ENCODE peak calls at places on chromosomes 3 and 15, in seven cellular contexts. One of them, this sample, is unnamed.

GRCh38 chr15:80588801-80589200 is 106.3 kb upstream of the ABHD17C start:
- DNase-seq in COR-L47: no peak
- DNase-seq in activated naive CD8-positive, alpha-beta T cell treated with anti-CD3 and anti-CD28 coated beads for 36 hours: no peak
- DNase-seq in fibroblast of lung: peak
- DNase-seq in astrocyte of the spinal cord: peak
- DNase-seq in DMS153: no peak
- DNase-seq in HS-5: peak
- DNase-seq in this sample: no peak

GRCh38 chr3:189914799-189915198 is 205.9 kb downstream of the P3H2 start:
- DNase-seq in astrocyte of the spinal cord: peak
- DNase-seq in COR-L47: no peak
- DNase-seq in activated naive CD8-positive, alpha-beta T cell treated with anti-CD3 and anti-CD28 coated beads for 36 hours: no peak
- DNase-seq in DMS153: no peak
- DNase-seq in HS-5: peak
- DNase-seq in fibroblast of lung: peak
- DNase-seq in this sample: no peak

GRCh38 chr3:127799476-127800222 is 22.7 kb downstream of the MGLL start:
- DNase-seq in HS-5: peak
- DNase-seq in fibroblast of lung: peak
- DNase-seq in COR-L47: no peak
- DNase-seq in astrocyte of the spinal cord: peak
- DNase-seq in DMS153: no peak
- DNase-seq in activated naive CD8-positive, alpha-beta T cell treated with anti-CD3 and anti-CD28 coated beads for 36 hours: no peak
- DNase-seq in this sample: no peak

GRCh38 chr3:66823010-66823399 is 175.1 kb upstream of the KBTBD8 start:
- DNase-seq in astrocyte of the spinal cord: no peak
- DNase-seq in COR-L47: no peak
- DNase-seq in HS-5: no peak
- DNase-seq in activated naive CD8-positive, alpha-beta T cell treated with anti-CD3 and anti-CD28 coated beads for 36 hours: no peak
- DNase-seq in fibroblast of lung: peak
- DNase-seq in DMS153: no peak
- DNase-seq in this sample: no peak

GRCh38 chr3:100164730-100165129 is 50.4 kb upstream of the FILIP1L start:
- DNase-seq in fibroblast of lung: no peak
- DNase-seq in activated naive CD8-positive, alpha-beta T cell treated with anti-CD3 and anti-CD28 coated beads for 36 hours: no peak
- DNase-seq in astrocyte of the spinal cord: no peak
- DNase-seq in DMS153: no peak
- DNase-seq in HS-5: no peak
- DNase-seq in COR-L47: no peak
- DNase-seq in this sample: no peak

GRCh38 chr15:67833504-67834248 is 6.2 kb downstream of the RNU6-1 start:
- DNase-seq in astrocyte of the spinal cord: peak
- DNase-seq in COR-L47: peak
- DNase-seq in activated naive CD8-positive, alpha-beta T cell treated with anti-CD3 and anti-CD28 coated beads for 36 hours: no peak
- DNase-seq in HS-5: no peak
- DNase-seq in DMS153: no peak
- DNase-seq in fibroblast of lung: no peak
- DNase-seq in this sample: no peak

GRCh38 chr15:60297047-60297446 is 100.7 kb downstream of the ANXA2 start:
- DNase-seq in HS-5: no peak
- DNase-seq in activated naive CD8-positive, alpha-beta T cell treated with anti-CD3 and anti-CD28 coated beads for 36 hours: no peak
- DNase-seq in astrocyte of the spinal cord: no peak
- DNase-seq in fibroblast of lung: no peak
- DNase-seq in DMS153: no peak
- DNase-seq in COR-L47: no peak
- DNase-seq in this sample: no peak

GRCh38 chr15:62362608-62363007 is 197.5 kb upstream of the C2CD4B start:
- DNase-seq in astrocyte of the spinal cord: no peak
- DNase-seq in fibroblast of lung: peak
- DNase-seq in HS-5: peak
- DNase-seq in COR-L47: no peak
- DNase-seq in activated naive CD8-positive, alpha-beta T cell treated with anti-CD3 and anti-CD28 coated beads for 36 hours: no peak
- DNase-seq in DMS153: no peak
- DNase-seq in this sample: no peak

GRCh38 chr3:56919797-56920195 is 118.0 kb upstream of the ARHGEF3 start:
- DNase-seq in HS-5: no peak
- DNase-seq in fibroblast of lung: no peak
- DNase-seq in DMS153: no peak
- DNase-seq in astrocyte of the spinal cord: no peak
- DNase-seq in COR-L47: no peak
- DNase-seq in activated naive CD8-positive, alpha-beta T cell treated with anti-CD3 and anti-CD28 coated beads for 36 hours: no peak
- DNase-seq in this sample: no peak

GRCh38 chr3:102053375-102053989 is 204.2 kb downstream of the NFKBIZ start:
- DNase-seq in COR-L47: no peak
- DNase-seq in fibroblast of lung: peak
- DNase-seq in astrocyte of the spinal cord: peak
- DNase-seq in activated naive CD8-positive, alpha-beta T cell treated with anti-CD3 and anti-CD28 coated beads for 36 hours: peak
- DNase-seq in DMS153: no peak
- DNase-seq in HS-5: peak
- DNase-seq in this sample: no peak

GRCh38 chr3:4472766-4473165 is 5.7 kb upstream of the SUMF1 start:
- DNase-seq in HS-5: no peak
- DNase-seq in COR-L47: no peak
- DNase-seq in astrocyte of the spinal cord: no peak
- DNase-seq in fibroblast of lung: no peak
- DNase-seq in activated naive CD8-positive, alpha-beta T cell treated with anti-CD3 and anti-CD28 coated beads for 36 hours: no peak
- DNase-seq in DMS153: no peak
- DNase-seq in this sample: no peak

GRCh38 chr15:64354683-64355558 is 1.1 kb downstream of the CSNK1G1 start:
- DNase-seq in HS-5: no peak
- DNase-seq in astrocyte of the spinal cord: no peak
- DNase-seq in activated naive CD8-positive, alpha-beta T cell treated with anti-CD3 and anti-CD28 coated beads for 36 hours: no peak
- DNase-seq in fibroblast of lung: no peak
- DNase-seq in DMS153: no peak
- DNase-seq in COR-L47: no peak
- DNase-seq in this sample: no peak

GRCh38 chr3:110343376-110343775 is 728.2 kb upstream of the NECTIN3 start:
- DNase-seq in COR-L47: no peak
- DNase-seq in DMS153: no peak
- DNase-seq in fibroblast of lung: no peak
- DNase-seq in HS-5: no peak
- DNase-seq in activated naive CD8-positive, alpha-beta T cell treated with anti-CD3 and anti-CD28 coated beads for 36 hours: no peak
- DNase-seq in astrocyte of the spinal cord: peak
- DNase-seq in this sample: no peak

GRCh38 chr3:24485511-24485910 is 9.1 kb downstream of the THRB start:
- DNase-seq in COR-L47: no peak
- DNase-seq in DMS153: no peak
- DNase-seq in fibroblast of lung: peak
- DNase-seq in activated naive CD8-positive, alpha-beta T cell treated with anti-CD3 and anti-CD28 coated beads for 36 hours: no peak
- DNase-seq in astrocyte of the spinal cord: no peak
- DNase-seq in HS-5: no peak
- DNase-seq in this sample: no peak

GRCh38 chr3:45546636-45547201 is 47.8 kb upstream of the LIMD1 start:
- DNase-seq in fibroblast of lung: no peak
- DNase-seq in DMS153: no peak
- DNase-seq in HS-5: no peak
- DNase-seq in COR-L47: no peak
- DNase-seq in activated naive CD8-positive, alpha-beta T cell treated with anti-CD3 and anti-CD28 coated beads for 36 hours: peak
- DNase-seq in astrocyte of the spinal cord: no peak
- DNase-seq in this sample: no peak

GRCh38 chr3:47715928-47716327 is 65.8 kb downstream of the SMARCC1 start:
- DNase-seq in astrocyte of the spinal cord: peak
- DNase-seq in HS-5: peak
- DNase-seq in fibroblast of lung: peak
- DNase-seq in DMS153: no peak
- DNase-seq in activated naive CD8-positive, alpha-beta T cell treated with anti-CD3 and anti-CD28 coated beads for 36 hours: no peak
- DNase-seq in COR-L47: no peak
- DNase-seq in this sample: no peak

GRCh38 chr15:35912196-35912595 is 366.2 kb upstream of the DPH6 start:
- DNase-seq in COR-L47: no peak
- DNase-seq in DMS153: no peak
- DNase-seq in fibroblast of lung: peak
- DNase-seq in astrocyte of the spinal cord: peak
- DNase-seq in HS-5: no peak
- DNase-seq in activated naive CD8-positive, alpha-beta T cell treated with anti-CD3 and anti-CD28 coated beads for 36 hours: no peak
- DNase-seq in this sample: no peak

GRCh38 chr3:97720417-97720816 is 44.1 kb upstream of the ARL6 start:
- DNase-seq in HS-5: no peak
- DNase-seq in fibroblast of lung: peak
- DNase-seq in astrocyte of the spinal cord: no peak
- DNase-seq in activated naive CD8-positive, alpha-beta T cell treated with anti-CD3 and anti-CD28 coated beads for 36 hours: no peak
- DNase-seq in COR-L47: no peak
- DNase-seq in DMS153: peak
- DNase-seq in this sample: no peak

GRCh38 chr3:150430272-150430671 is 22.2 kb downstream of the TSC22D2 start:
- DNase-seq in fibroblast of lung: no peak
- DNase-seq in COR-L47: no peak
- DNase-seq in DMS153: no peak
- DNase-seq in activated naive CD8-positive, alpha-beta T cell treated with anti-CD3 and anti-CD28 coated beads for 36 hours: no peak
- DNase-seq in HS-5: no peak
- DNase-seq in astrocyte of the spinal cord: no peak
- DNase-seq in this sample: no peak

GRCh38 chr15:69593981-69594966 is 141.7 kb downstream of the RPLP1 start:
- DNase-seq in fibroblast of lung: peak
- DNase-seq in COR-L47: peak
- DNase-seq in activated naive CD8-positive, alpha-beta T cell treated with anti-CD3 and anti-CD28 coated beads for 36 hours: no peak
- DNase-seq in DMS153: peak
- DNase-seq in astrocyte of the spinal cord: peak
- DNase-seq in HS-5: no peak
- DNase-seq in this sample: peak

GRCh38 chr3:41267975-41268640 is 68.8 kb downstream of the CTNNB1 start:
- DNase-seq in DMS153: peak
- DNase-seq in astrocyte of the spinal cord: peak
- DNase-seq in HS-5: peak
- DNase-seq in activated naive CD8-positive, alpha-beta T cell treated with anti-CD3 and anti-CD28 coated beads for 36 hours: no peak
- DNase-seq in COR-L47: no peak
- DNase-seq in fibroblast of lung: peak
- DNase-seq in this sample: no peak

GRCh38 chr3:27216955-27217552 is 152.1 kb downstream of the NEK10 start:
- DNase-seq in astrocyte of the spinal cord: peak
- DNase-seq in DMS153: no peak
- DNase-seq in fibroblast of lung: peak
- DNase-seq in activated naive CD8-positive, alpha-beta T cell treated with anti-CD3 and anti-CD28 coated beads for 36 hours: no peak
- DNase-seq in HS-5: peak
- DNase-seq in COR-L47: no peak
- DNase-seq in this sample: no peak

GRCh38 chr15:100835626-100836025 is 44.0 kb upstream of the ALDH1A3 start:
- DNase-seq in HS-5: no peak
- DNase-seq in fibroblast of lung: no peak
- DNase-seq in DMS153: no peak
- DNase-seq in astrocyte of the spinal cord: no peak
- DNase-seq in COR-L47: no peak
- DNase-seq in activated naive CD8-positive, alpha-beta T cell treated with anti-CD3 and anti-CD28 coated beads for 36 hours: no peak
- DNase-seq in this sample: no peak

GRCh38 chr3:98817546-98817945 is 54.4 kb downstream of the ST3GAL6 start:
- DNase-seq in DMS153: peak
- DNase-seq in fibroblast of lung: peak
- DNase-seq in astrocyte of the spinal cord: peak
- DNase-seq in HS-5: peak
- DNase-seq in activated naive CD8-positive, alpha-beta T cell treated with anti-CD3 and anti-CD28 coated beads for 36 hours: no peak
- DNase-seq in COR-L47: peak
- DNase-seq in this sample: peak

GRCh38 chr3:187021748-187022402 is 91.5 kb downstream of the ST6GAL1 start:
- DNase-seq in DMS153: no peak
- DNase-seq in activated naive CD8-positive, alpha-beta T cell treated with anti-CD3 and anti-CD28 coated beads for 36 hours: no peak
- DNase-seq in COR-L47: no peak
- DNase-seq in HS-5: no peak
- DNase-seq in fibroblast of lung: no peak
- DNase-seq in astrocyte of the spinal cord: no peak
- DNase-seq in this sample: no peak

GRCh38 chr3:16249336-16249735 is 15.4 kb downstream of the DPH3 start:
- DNase-seq in HS-5: no peak
- DNase-seq in COR-L47: no peak
- DNase-seq in DMS153: no peak
- DNase-seq in fibroblast of lung: peak
- DNase-seq in astrocyte of the spinal cord: peak
- DNase-seq in activated naive CD8-positive, alpha-beta T cell treated with anti-CD3 and anti-CD28 coated beads for 36 hours: no peak
- DNase-seq in this sample: no peak

GRCh38 chr15:68495981-68496705 is 64.2 kb upstream of the ITGA11 start:
- DNase-seq in DMS153: no peak
- DNase-seq in COR-L47: no peak
- DNase-seq in activated naive CD8-positive, alpha-beta T cell treated with anti-CD3 and anti-CD28 coated beads for 36 hours: no peak
- DNase-seq in HS-5: no peak
- DNase-seq in fibroblast of lung: no peak
- DNase-seq in astrocyte of the spinal cord: no peak
- DNase-seq in this sample: no peak

This sample was measured in NCI-H2029 treated with DMSO at 0.1 percent for 48 hours.